ENCODE peak calls at places on chromosome 1, in seven cellular contexts. One of them, this sample, is unnamed. For H3K27me3, the result is how much of the 10 kb centered on the place peaks cover.

GRCh38 chr1:6870571-6870970 is 85.3 kb downstream of the CAMTA1 start:
- DNase-seq in A673: no peak
- DNase-seq in neural progenitor cell: no peak
- DNase-seq in CD8-positive, alpha-beta T cell: no peak
- DNase-seq in GM23248: peak
- DNase-seq in psoas muscle: no peak
- DNase-seq in thoracic aorta: no peak
- DNase-seq in this sample: no peak

GRCh38 chr1:166999500-166999899 is 10.4 kb downstream of the MAEL start:
- DNase-seq in A673: no peak
- DNase-seq in neural progenitor cell: no peak
- DNase-seq in CD8-positive, alpha-beta T cell: no peak
- DNase-seq in GM23248: no peak
- DNase-seq in psoas muscle: no peak
- DNase-seq in thoracic aorta: no peak
- DNase-seq in this sample: no peak

GRCh38 chr1:26831546-26832248 is 5.2 kb downstream of the ZDHHC18 start:
- DNase-seq in A673: no peak
- DNase-seq in neural progenitor cell: no peak
- DNase-seq in CD8-positive, alpha-beta T cell: no peak
- DNase-seq in GM23248: peak
- DNase-seq in psoas muscle: no peak
- DNase-seq in thoracic aorta: no peak
- DNase-seq in this sample: no peak

GRCh38 chr1:200739499-200740290 is 1.0 kb downstream of the CAMSAP2 start:
- DNase-seq in A673: no peak
- DNase-seq in neural progenitor cell: peak
- DNase-seq in CD8-positive, alpha-beta T cell: no peak
- DNase-seq in GM23248: peak
- DNase-seq in psoas muscle: peak
- DNase-seq in thoracic aorta: peak
- DNase-seq in this sample: peak

GRCh38 chr1:90707363-90707710 is 9.8 kb downstream of the BARHL2 start:
- DNase-seq in A673: peak
- DNase-seq in neural progenitor cell: peak
- DNase-seq in CD8-positive, alpha-beta T cell: peak
- DNase-seq in GM23248: peak
- DNase-seq in psoas muscle: no peak
- DNase-seq in thoracic aorta: no peak
- DNase-seq in this sample: no peak

GRCh38 chr1:15678578-15678977 is 5.5 kb upstream of the PLEKHM2 start:
- DNase-seq in A673: no peak
- DNase-seq in neural progenitor cell: no peak
- DNase-seq in CD8-positive, alpha-beta T cell: no peak
- DNase-seq in GM23248: peak
- DNase-seq in psoas muscle: no peak
- DNase-seq in thoracic aorta: no peak
- DNase-seq in this sample: no peak

GRCh38 chr1:183470961-183471747 is 1.1 kb upstream of the SMG7 start:
- DNase-seq in A673: peak
- DNase-seq in neural progenitor cell: peak
- DNase-seq in CD8-positive, alpha-beta T cell: peak
- DNase-seq in GM23248: peak
- DNase-seq in psoas muscle: peak
- DNase-seq in thoracic aorta: peak
- DNase-seq in this sample: peak

GRCh38 chr1:30325999-30326398 is 397.4 kb downstream of the MATN1 start:
- DNase-seq in A673: no peak
- DNase-seq in neural progenitor cell: no peak
- DNase-seq in CD8-positive, alpha-beta T cell: peak
- DNase-seq in GM23248: no peak
- DNase-seq in psoas muscle: no peak
- DNase-seq in thoracic aorta: no peak
- DNase-seq in this sample: no peak

GRCh38 chr1:237045278-237046016 is 3.5 kb downstream of the RYR2 start:
- DNase-seq in A673: no peak
- DNase-seq in neural progenitor cell: peak
- DNase-seq in CD8-positive, alpha-beta T cell: no peak
- DNase-seq in GM23248: no peak
- DNase-seq in psoas muscle: no peak
- DNase-seq in thoracic aorta: no peak
- DNase-seq in this sample: peak

GRCh38 chr1:60000625-60001024 is 72.9 kb downstream of the C1orf87 start:
- DNase-seq in A673: no peak
- DNase-seq in neural progenitor cell: no peak
- DNase-seq in CD8-positive, alpha-beta T cell: no peak
- DNase-seq in GM23248: no peak
- DNase-seq in psoas muscle: no peak
- DNase-seq in thoracic aorta: no peak
- DNase-seq in this sample: no peak

GRCh38 chr1:59999746-60000145 is 73.2 kb upstream of the CYP2J2 start:
- DNase-seq in A673: peak
- DNase-seq in neural progenitor cell: no peak
- DNase-seq in CD8-positive, alpha-beta T cell: no peak
- DNase-seq in GM23248: no peak
- DNase-seq in psoas muscle: no peak
- DNase-seq in thoracic aorta: no peak
- DNase-seq in this sample: no peak

GRCh38 chr1:59994302-59995198 is 68.0 kb upstream of the CYP2J2 start:
- DNase-seq in A673: no peak
- DNase-seq in neural progenitor cell: no peak
- DNase-seq in CD8-positive, alpha-beta T cell: no peak
- DNase-seq in GM23248: peak
- DNase-seq in psoas muscle: no peak
- DNase-seq in thoracic aorta: peak
- DNase-seq in this sample: peak

GRCh38 chr1:59997479-59997878 is 70.9 kb upstream of the CYP2J2 start:
- DNase-seq in A673: no peak
- DNase-seq in neural progenitor cell: peak
- DNase-seq in CD8-positive, alpha-beta T cell: no peak
- DNase-seq in GM23248: no peak
- DNase-seq in psoas muscle: no peak
- DNase-seq in thoracic aorta: no peak
- DNase-seq in this sample: no peak

GRCh38 chr1:59999006-59999405 is 72.4 kb upstream of the CYP2J2 start:
- DNase-seq in A673: peak
- DNase-seq in neural progenitor cell: peak
- DNase-seq in CD8-positive, alpha-beta T cell: no peak
- DNase-seq in GM23248: no peak
- DNase-seq in psoas muscle: no peak
- DNase-seq in thoracic aorta: no peak
- DNase-seq in this sample: no peak
- H3K27ac ChIP-seq in A673: no peak
- H3K27ac ChIP-seq in neural progenitor cell: no peak
- H3K27ac ChIP-seq in CD8-positive, alpha-beta T cell: no peak
- H3K27ac ChIP-seq in GM23248: no peak
- H3K27ac ChIP-seq in psoas muscle: no peak
- H3K27ac ChIP-seq in thoracic aorta: peak
- H3K27ac ChIP-seq in this sample: peak

GRCh38 chr1:203381151-203381751 is 30.3 kb upstream of the FMOD start:
- DNase-seq in A673: no peak
- DNase-seq in neural progenitor cell: no peak
- DNase-seq in CD8-positive, alpha-beta T cell: no peak
- DNase-seq in GM23248: no peak
- DNase-seq in psoas muscle: no peak
- DNase-seq in thoracic aorta: no peak
- DNase-seq in this sample: no peak
- H3K4me3 ChIP-seq in A673: no peak
- H3K4me3 ChIP-seq in neural progenitor cell: no peak
- H3K4me3 ChIP-seq in CD8-positive, alpha-beta T cell: no peak
- H3K4me3 ChIP-seq in GM23248: no peak
- H3K4me3 ChIP-seq in psoas muscle: no peak
- H3K4me3 ChIP-seq in thoracic aorta: no peak
- H3K4me3 ChIP-seq in this sample: no peak

GRCh38 chr1:218163371-218163770 is 121.7 kb upstream of the RRP15 start:
- DNase-seq in A673: no peak
- DNase-seq in neural progenitor cell: no peak
- DNase-seq in CD8-positive, alpha-beta T cell: no peak
- DNase-seq in GM23248: no peak
- DNase-seq in psoas muscle: no peak
- DNase-seq in thoracic aorta: no peak
- DNase-seq in this sample: no peak

GRCh38 chr1:218164930-218165686 is 120.0 kb upstream of the RRP15 start:
- DNase-seq in A673: peak
- DNase-seq in neural progenitor cell: peak
- DNase-seq in CD8-positive, alpha-beta T cell: no peak
- DNase-seq in GM23248: peak
- DNase-seq in psoas muscle: peak
- DNase-seq in thoracic aorta: no peak
- DNase-seq in this sample: peak

GRCh38 chr1:218165687-218166088 is 119.4 kb upstream of the RRP15 start:
- DNase-seq in A673: no peak
- DNase-seq in neural progenitor cell: peak
- DNase-seq in CD8-positive, alpha-beta T cell: no peak
- DNase-seq in GM23248: no peak
- DNase-seq in psoas muscle: no peak
- DNase-seq in thoracic aorta: no peak
- DNase-seq in this sample: no peak

GRCh38 chr1:218164111-218164929 is 120.8 kb upstream of the RRP15 start:
- DNase-seq in A673: peak
- DNase-seq in neural progenitor cell: peak
- DNase-seq in CD8-positive, alpha-beta T cell: no peak
- DNase-seq in GM23248: peak
- DNase-seq in psoas muscle: peak
- DNase-seq in thoracic aorta: no peak
- DNase-seq in this sample: peak
- H3K27me3 ChIP-seq in A673: half or more
- H3K27me3 ChIP-seq in neural progenitor cell: under half
- H3K27me3 ChIP-seq in CD8-positive, alpha-beta T cell: under half
- H3K27me3 ChIP-seq in GM23248: half or more
- H3K27me3 ChIP-seq in psoas muscle: under half
- H3K27me3 ChIP-seq in thoracic aorta: under half
- H3K27me3 ChIP-seq in this sample: under half

GRCh38 chr1:232144696-232145230 is 485.2 kb downstream of the SIPA1L2 start:
- DNase-seq in A673: no peak
- DNase-seq in neural progenitor cell: no peak
- DNase-seq in CD8-positive, alpha-beta T cell: no peak
- DNase-seq in GM23248: no peak
- DNase-seq in psoas muscle: no peak
- DNase-seq in thoracic aorta: no peak
- DNase-seq in this sample: no peak

GRCh38 chr1:232145768-232146167 is 484.2 kb downstream of the SIPA1L2 start:
- DNase-seq in A673: no peak
- DNase-seq in neural progenitor cell: no peak
- DNase-seq in CD8-positive, alpha-beta T cell: no peak
- DNase-seq in GM23248: peak
- DNase-seq in psoas muscle: no peak
- DNase-seq in thoracic aorta: no peak
- DNase-seq in this sample: no peak

GRCh38 chr1:232140419-232141166 is 489.3 kb downstream of the SIPA1L2 start:
- DNase-seq in A673: no peak
- DNase-seq in neural progenitor cell: no peak
- DNase-seq in CD8-positive, alpha-beta T cell: no peak
- DNase-seq in GM23248: no peak
- DNase-seq in psoas muscle: no peak
- DNase-seq in thoracic aorta: no peak
- DNase-seq in this sample: no peak

GRCh38 chr1:232142403-232143314 is 487.3 kb downstream of the SIPA1L2 start:
- DNase-seq in A673: peak
- DNase-seq in neural progenitor cell: no peak
- DNase-seq in CD8-positive, alpha-beta T cell: no peak
- DNase-seq in GM23248: peak
- DNase-seq in psoas muscle: no peak
- DNase-seq in thoracic aorta: peak
- DNase-seq in this sample: peak

DNA sequence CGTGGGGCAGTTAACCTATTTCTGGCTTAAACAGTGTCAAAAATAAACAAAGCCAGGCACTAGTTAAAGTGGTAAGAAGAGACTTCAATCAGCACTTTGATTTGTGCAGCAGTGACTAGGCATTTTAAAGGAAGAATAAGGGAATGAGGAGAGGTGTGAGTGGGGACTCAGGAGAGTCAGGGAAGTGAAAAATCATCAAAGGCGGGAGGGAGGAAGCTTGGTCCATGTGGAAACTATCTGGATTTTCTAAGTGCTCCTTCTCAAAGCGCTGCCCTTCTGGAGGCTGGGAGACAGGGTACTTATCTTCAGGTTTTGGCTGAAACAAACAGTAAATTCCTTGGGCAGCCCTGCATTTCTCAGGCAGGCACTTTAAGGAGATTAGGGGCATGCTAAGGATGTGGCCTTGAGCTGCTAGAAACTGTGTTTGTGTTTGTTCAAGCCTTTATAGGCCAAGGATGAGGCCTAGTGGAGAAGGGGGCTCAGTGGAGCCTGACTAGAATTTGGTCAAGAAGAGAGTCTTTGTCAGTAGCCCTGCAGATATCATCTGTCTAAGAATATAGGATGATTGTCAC is 486.5 kb downstream of the SIPA1L2 start:
- DNase-seq in A673: no peak
- DNase-seq in neural progenitor cell: peak
- DNase-seq in CD8-positive, alpha-beta T cell: no peak
- DNase-seq in GM23248: peak
- DNase-seq in psoas muscle: no peak
- DNase-seq in thoracic aorta: no peak
- DNase-seq in this sample: no peak
- H3K27ac ChIP-seq in A673: no peak
- H3K27ac ChIP-seq in neural progenitor cell: no peak
- H3K27ac ChIP-seq in CD8-positive, alpha-beta T cell: no peak
- H3K27ac ChIP-seq in GM23248: peak
- H3K27ac ChIP-seq in psoas muscle: no peak
- H3K27ac ChIP-seq in thoracic aorta: peak
- H3K27ac ChIP-seq in this sample: peak

GRCh38 chr1:193013005-193013404 is 46.2 kb downstream of the UCHL5 start:
- DNase-seq in A673: no peak
- DNase-seq in neural progenitor cell: no peak
- DNase-seq in CD8-positive, alpha-beta T cell: no peak
- DNase-seq in GM23248: peak
- DNase-seq in psoas muscle: no peak
- DNase-seq in thoracic aorta: no peak
- DNase-seq in this sample: no peak

GRCh38 chr1:193013707-193014106 is 45.5 kb downstream of the UCHL5 start:
- DNase-seq in A673: no peak
- DNase-seq in neural progenitor cell: no peak
- DNase-seq in CD8-positive, alpha-beta T cell: no peak
- DNase-seq in GM23248: no peak
- DNase-seq in psoas muscle: no peak
- DNase-seq in thoracic aorta: no peak
- DNase-seq in this sample: no peak

GRCh38 chr1:193009501-193009900 is 49.7 kb downstream of the UCHL5 start:
- DNase-seq in A673: no peak
- DNase-seq in neural progenitor cell: no peak
- DNase-seq in CD8-positive, alpha-beta T cell: no peak
- DNase-seq in GM23248: no peak
- DNase-seq in psoas muscle: no peak
- DNase-seq in thoracic aorta: no peak
- DNase-seq in this sample: no peak

GRCh38 chr1:193011395-193011794 is 47.8 kb downstream of the UCHL5 start:
- DNase-seq in A673: no peak
- DNase-seq in neural progenitor cell: no peak
- DNase-seq in CD8-positive, alpha-beta T cell: no peak
- DNase-seq in GM23248: no peak
- DNase-seq in psoas muscle: no peak
- DNase-seq in thoracic aorta: no peak
- DNase-seq in this sample: no peak

GRCh38 chr1:193014354-193014753 is 44.8 kb downstream of the UCHL5 start:
- DNase-seq in A673: no peak
- DNase-seq in neural progenitor cell: no peak
- DNase-seq in CD8-positive, alpha-beta T cell: no peak
- DNase-seq in GM23248: peak
- DNase-seq in psoas muscle: no peak
- DNase-seq in thoracic aorta: no peak
- DNase-seq in this sample: no peak
- H3K4me3 ChIP-seq in A673: no peak
- H3K4me3 ChIP-seq in neural progenitor cell: no peak
- H3K4me3 ChIP-seq in CD8-positive, alpha-beta T cell: no peak
- H3K4me3 ChIP-seq in GM23248: no peak
- H3K4me3 ChIP-seq in psoas muscle: no peak
- H3K4me3 ChIP-seq in thoracic aorta: no peak
- H3K4me3 ChIP-seq in this sample: no peak

This sample was measured in SJCRH30.